ENCODE peak calls at places on chromosome X, in four cellular contexts. One of them, this sample, is unnamed.

GRCh38 chrX:124406294-124407013 is 60.1 kb downstream of the SH2D1A start:
- DNase-seq in GM12878: no peak
- DNase-seq in K562: peak; percentile 47
- DNase-seq in HepG2: peak; percentile 31
- DNase-seq in this sample: peak; percentile 62

GRCh38 chrX:65574356-65574755 is 39.8 kb upstream of the LAS1L start:
- DNase-seq in GM12878: no peak
- DNase-seq in K562: no peak
- DNase-seq in HepG2: no peak
- DNase-seq in this sample: no peak

GRCh38 chrX:34918856-34919255 is 23.7 kb upstream of the FAM47B start:
- DNase-seq in GM12878: no peak
- DNase-seq in K562: no peak
- DNase-seq in HepG2: peak; percentile 9
- DNase-seq in this sample: peak; percentile 6

GRCh38 chrX:40175416-40176255 is 77.9 kb upstream of the BCOR start:
- DNase-seq in GM12878: no peak
- DNase-seq in K562: peak; percentile 56
- DNase-seq in HepG2: peak; percentile 47
- DNase-seq in this sample: peak; percentile 83

GRCh38 chrX:47283015-47283771 is 50.4 kb downstream of the USP11 start:
- DNase-seq in GM12878: no peak
- DNase-seq in K562: no peak
- DNase-seq in HepG2: peak; percentile 6
- DNase-seq in this sample: peak; percentile 56

GRCh38 chrX:39720945-39721344 is 376.8 kb downstream of the BCOR start:
- DNase-seq in GM12878: no peak
- DNase-seq in K562: no peak
- DNase-seq in HepG2: no peak
- DNase-seq in this sample: no peak

GRCh38 chrX:30141966-30142365 is 73.4 kb upstream of the MAGEB2 start:
- DNase-seq in GM12878: no peak
- DNase-seq in K562: peak; percentile 31
- DNase-seq in HepG2: peak; percentile 27
- DNase-seq in this sample: no peak

GRCh38 chrX:3939967-3940610 is 226.6 kb upstream of the PRKX start:
- DNase-seq in GM12878: no peak
- DNase-seq in K562: no peak
- DNase-seq in HepG2: no peak
- DNase-seq in this sample: peak; percentile 33

GRCh38 chrX:51569561-51569960 is 49.2 kb downstream of the CENPVL3 start:
- DNase-seq in GM12878: no peak
- DNase-seq in K562: no peak
- DNase-seq in HepG2: no peak
- DNase-seq in this sample: no peak

GRCh38 chrX:31228909-31229308 is 157.1 kb upstream of the FTHL17 start:
- DNase-seq in GM12878: peak; percentile 69
- DNase-seq in K562: no peak
- DNase-seq in HepG2: no peak
- DNase-seq in this sample: no peak

GRCh38 chrX:275476-275966 is 5.7 kb upstream of the PLCXD1 start:
- DNase-seq in GM12878: no peak
- DNase-seq in K562: no peak
- DNase-seq in HepG2: no peak
- DNase-seq in this sample: no peak

GRCh38 chrX:110983024-110983423 is 113.0 kb upstream of the PAK3 start:
- DNase-seq in GM12878: no peak
- DNase-seq in K562: no peak
- DNase-seq in HepG2: no peak
- DNase-seq in this sample: no peak

GRCh38 chrX:132842839-132843238 is 115.6 kb downstream of the HS6ST2 start:
- DNase-seq in GM12878: no peak
- DNase-seq in K562: no peak
- DNase-seq in HepG2: no peak
- DNase-seq in this sample: no peak

GRCh38 chrX:672931-673330 is 42.3 kb downstream of the SHOX start:
- DNase-seq in GM12878: no peak
- DNase-seq in K562: no peak
- DNase-seq in HepG2: no peak
- DNase-seq in this sample: no peak

GRCh38 chrX:72396117-72396516 is 90.4 kb upstream of the CITED1 start:
- DNase-seq in GM12878: no peak
- DNase-seq in K562: no peak
- DNase-seq in HepG2: no peak
- DNase-seq in this sample: no peak

GRCh38 chrX:36626898-36627297 is 381.3 kb upstream of the FAM47C start:
- DNase-seq in GM12878: no peak
- DNase-seq in K562: no peak
- DNase-seq in HepG2: no peak
- DNase-seq in this sample: no peak

GRCh38 chrX:73913580-73913979 is 350.6 kb downstream of the CHIC1 start:
- DNase-seq in GM12878: no peak
- DNase-seq in K562: no peak
- DNase-seq in HepG2: peak; percentile 3
- DNase-seq in this sample: no peak

GRCh38 chrX:30576881-30577280 is 685 bp downstream of the TASL start:
- DNase-seq in GM12878: no peak
- DNase-seq in K562: no peak
- DNase-seq in HepG2: no peak
- DNase-seq in this sample: no peak

GRCh38 chrX:122982521-122982920 is 201.6 kb upstream of the GRIA3 start:
- DNase-seq in GM12878: no peak
- DNase-seq in K562: no peak
- DNase-seq in HepG2: no peak
- DNase-seq in this sample: no peak

GRCh38 chrX:1394731-1395501 is 3.0 kb upstream of the SLC25A6 start:
- DNase-seq in GM12878: no peak
- DNase-seq in K562: no peak
- DNase-seq in HepG2: no peak
- DNase-seq in this sample: no peak

GRCh38 chrX:10101269-10101668 is 55.5 kb upstream of the CLCN4 start:
- DNase-seq in GM12878: no peak
- DNase-seq in K562: no peak
- DNase-seq in HepG2: peak; percentile 92
- DNase-seq in this sample: peak; percentile 56

GRCh38 chrX:150361777-150362351 is 1.3 kb upstream of the MAMLD1 start:
- DNase-seq in GM12878: no peak
- DNase-seq in K562: no peak
- DNase-seq in HepG2: no peak
- DNase-seq in this sample: no peak

GRCh38 chrX:42289492-42290385 is 366.4 kb upstream of the CASK start:
- DNase-seq in GM12878: no peak
- DNase-seq in K562: no peak
- DNase-seq in HepG2: no peak
- DNase-seq in this sample: no peak

GRCh38 chrX:19410259-19410658 is 66.5 kb downstream of the PDHA1 start:
- DNase-seq in GM12878: no peak
- DNase-seq in K562: no peak
- DNase-seq in HepG2: no peak
- DNase-seq in this sample: no peak

GRCh38 chrX:41558531-41558930 is 111.4 kb downstream of the NYX start:
- DNase-seq in GM12878: no peak
- DNase-seq in K562: peak; percentile 9
- DNase-seq in HepG2: no peak
- DNase-seq in this sample: peak; percentile 15

GRCh38 chrX:68433155-68433980 is at the start of gene OPHN1:
- DNase-seq in GM12878: no peak
- DNase-seq in K562: peak; percentile 57
- DNase-seq in HepG2: peak; percentile 29
- DNase-seq in this sample: peak; percentile 87

GRCh38 chrX:44585866-44586265 is 43.2 kb upstream of the FUNDC1 start:
- DNase-seq in GM12878: no peak
- DNase-seq in K562: no peak
- DNase-seq in HepG2: no peak
- DNase-seq in this sample: no peak

GRCh38 chrX:44580466-44580865 is 37.8 kb upstream of the FUNDC1 start:
- DNase-seq in GM12878: no peak
- DNase-seq in K562: no peak
- DNase-seq in HepG2: no peak
- DNase-seq in this sample: no peak
- TF ChIP-seq JUND in GM12878: no peak
- TF ChIP-seq JUND in K562: no peak
- TF ChIP-seq JUND in HepG2: no peak
- TF ChIP-seq JUND in this sample: no peak

GRCh38 chrX:129495941-129496340 is 27.3 kb downstream of the SMARCA1 start:
- DNase-seq in GM12878: no peak
- DNase-seq in K562: no peak
- DNase-seq in HepG2: no peak
- DNase-seq in this sample: no peak

GRCh38 chrX:129494887-129495286 is 28.4 kb downstream of the SMARCA1 start:
- DNase-seq in GM12878: no peak
- DNase-seq in K562: no peak
- DNase-seq in HepG2: no peak
- DNase-seq in this sample: no peak

GRCh38 chrX:129497146-129497805 is 26.0 kb downstream of the SMARCA1 start:
- DNase-seq in GM12878: no peak
- DNase-seq in K562: no peak
- DNase-seq in HepG2: no peak
- DNase-seq in this sample: no peak

GRCh38 chrX:129493643-129494042 is 29.6 kb downstream of the SMARCA1 start:
- DNase-seq in GM12878: no peak
- DNase-seq in K562: no peak
- DNase-seq in HepG2: no peak
- DNase-seq in this sample: no peak

DNA sequence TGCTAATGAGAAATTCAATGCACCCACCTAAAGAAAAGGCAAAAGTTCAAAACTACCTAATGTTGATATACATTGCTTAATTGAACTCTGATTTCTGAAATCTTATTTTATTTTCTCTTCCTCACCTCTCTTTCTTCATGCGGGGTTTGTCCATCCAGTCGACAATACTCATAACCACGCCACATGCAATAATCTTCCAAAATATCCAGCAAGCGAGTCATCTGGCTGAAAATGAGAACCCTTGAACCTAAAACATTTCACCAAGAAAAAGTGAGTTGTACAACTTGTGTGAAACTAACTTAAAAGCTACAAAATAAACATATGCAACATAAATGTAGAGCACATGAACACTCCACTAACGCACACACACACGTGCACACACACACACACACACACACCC is 26.7 kb downstream of the SMARCA1 start:
- DNase-seq in GM12878: no peak
- DNase-seq in K562: no peak
- DNase-seq in HepG2: no peak
- DNase-seq in this sample: no peak
- TF ChIP-seq JUND in GM12878: no peak
- TF ChIP-seq JUND in K562: no peak
- TF ChIP-seq JUND in HepG2: no peak
- TF ChIP-seq JUND in this sample: no peak

DNA sequence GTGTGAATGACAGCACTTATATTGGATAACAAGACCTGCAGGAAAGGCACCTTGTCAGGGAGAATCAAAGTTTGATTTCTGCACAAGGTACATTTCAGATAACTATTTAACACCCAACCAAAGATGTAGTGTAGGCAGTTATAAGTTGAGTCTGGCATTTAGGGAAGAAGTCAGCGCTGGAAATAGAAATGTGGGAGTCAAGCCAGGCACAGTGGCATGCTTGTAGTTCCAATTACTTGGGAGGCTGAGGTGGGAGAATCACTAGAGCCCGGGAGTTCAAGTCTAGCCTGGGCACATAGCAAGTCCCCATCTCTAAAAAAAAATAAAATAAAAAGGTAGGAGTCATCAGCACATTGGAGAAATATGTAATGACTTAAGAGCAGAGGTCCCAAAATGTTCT is 295.1 kb downstream of the ZNF674 start:
- DNase-seq in GM12878: no peak
- DNase-seq in K562: no peak
- DNase-seq in HepG2: no peak
- DNase-seq in this sample: no peak
- TF ChIP-seq JUND in GM12878: no peak
- TF ChIP-seq JUND in K562: no peak
- TF ChIP-seq JUND in HepG2: no peak
- TF ChIP-seq JUND in this sample: no peak

DNA sequence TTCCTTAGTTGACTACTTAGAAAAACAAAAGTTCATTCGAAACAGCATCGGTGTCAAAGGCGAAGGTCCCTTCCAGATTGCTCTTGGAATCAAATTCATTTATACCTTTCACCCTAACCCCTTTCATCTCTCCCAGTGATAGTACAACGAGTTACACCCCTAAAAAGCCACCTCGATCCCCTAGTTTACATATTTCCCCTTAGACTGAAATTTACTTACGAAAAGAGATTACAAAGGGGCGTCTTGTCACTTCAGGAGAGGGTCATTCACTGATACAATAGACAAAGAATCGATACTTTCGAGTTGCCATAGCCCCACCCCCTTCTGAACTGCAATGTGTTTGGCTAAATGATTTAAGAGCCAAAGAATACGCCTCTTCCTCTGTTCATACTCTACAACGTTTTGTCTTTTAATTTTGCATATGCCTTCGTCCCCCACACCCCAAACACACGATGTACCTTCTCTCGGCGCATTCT is 88.3 kb downstream of the HPRT1 start:
- DNase-seq in GM12878: no peak
- DNase-seq in K562: no peak
- DNase-seq in HepG2: no peak
- DNase-seq in this sample: peak; percentile 17
- TF ChIP-seq JUND in GM12878: no peak
- TF ChIP-seq JUND in K562: no peak
- TF ChIP-seq JUND in HepG2: no peak
- TF ChIP-seq JUND in this sample: no peak

GRCh38 chrX:146363919-146364318 is 445.7 kb upstream of the CXorf51B start:
- DNase-seq in GM12878: no peak
- DNase-seq in K562: no peak
- DNase-seq in HepG2: no peak
- DNase-seq in this sample: no peak
- TF ChIP-seq JUND in GM12878: no peak
- TF ChIP-seq JUND in K562: no peak
- TF ChIP-seq JUND in HepG2: no peak
- TF ChIP-seq JUND in this sample: no peak

GRCh38 chrX:129808163-129808828 is 28.5 kb downstream of the SASH3 start:
- DNase-seq in GM12878: no peak
- DNase-seq in K562: no peak
- DNase-seq in HepG2: no peak
- DNase-seq in this sample: no peak
- TF ChIP-seq JUND in GM12878: no peak
- TF ChIP-seq JUND in K562: no peak
- TF ChIP-seq JUND in HepG2: no peak
- TF ChIP-seq JUND in this sample: no peak

This sample was measured in T47D.